ENCODE peak calls at places on chromosomes 2 and 18, in seven cellular contexts. B, V, E, P, R, Y and O are unnamed samples.

GRCh38 chr18:79645291-79645983 is 34.2 kb upstream of the CTDP1 start:
- DNase-seq in V (no peak), E (no peak), R (no peak), B (no peak), Y (no peak), P (no peak), O (no peak)

GRCh38 chr18:63147973-63148372 is 171.6 kb downstream of the BCL2 start:
- DNase-seq in Y (no peak), R (no peak), B (no peak), V (no peak), P (no peak), E (no peak), O (no peak)

GRCh38 chr2:42652086-42652485 is 83.7 kb downstream of the MTA3 start:
- DNase-seq in B (no peak), Y (no peak), E (no peak), R (no peak), P (no peak), V (no peak), O (no peak)

GRCh38 chr2:149330127-149331022 is at the start of gene LYPD6:
- DNase-seq in Y (peak; percentile 84), P (peak; percentile 52), B (no peak), V (peak; percentile 70), R (no peak), E (peak; percentile 44), O (peak; percentile 67)

GRCh38 chr2:170345607-170346006 is 167.7 kb downstream of the MYO3B start:
- DNase-seq in P (no peak), B (no peak), E (no peak), R (no peak), Y (no peak), V (no peak), O (no peak)

GRCh38 chr2:55604027-55604565 is 13.3 kb downstream of the PPP4R3B start:
- DNase-seq in V (peak; percentile 17), Y (no peak), E (no peak), R (no peak), B (no peak), P (peak; percentile 63), O (no peak)

GRCh38 chr2:181586569-181587076 is 70.3 kb downstream of the CERKL start:
- DNase-seq in P (no peak), Y (no peak), R (no peak), V (no peak), E (peak; percentile 99), B (no peak), O (peak; percentile 8)

GRCh38 chr2:64606495-64607363 is 47.0 kb downstream of the SERTAD2 start:
- DNase-seq in E (no peak), V (peak; percentile 84), P (no peak), R (no peak), B (no peak), Y (no peak), O (peak; percentile 92)

GRCh38 chr2:25042321-25043240 is 705 bp downstream of the EFR3B start:
- DNase-seq in P (peak; percentile 10), R (no peak), E (no peak), B (no peak), Y (peak; percentile 29), V (peak; percentile 19), O (peak; percentile 48)

GRCh38 chr2:18077211-18077610 is 198.7 kb downstream of the KCNS3 start:
- DNase-seq in V (peak; percentile 45), P (no peak), E (no peak), Y (peak; percentile 49), B (no peak), R (no peak), O (no peak)

GRCh38 chr2:238652053-238652770 is 195.7 kb upstream of the TWIST2 start:
- DNase-seq in R (no peak), E (no peak), V (no peak), Y (no peak), B (no peak), P (no peak), O (no peak)

GRCh38 chr2:164458801-164459200 is 162.5 kb downstream of the GRB14 start:
- DNase-seq in B (no peak), V (no peak), R (no peak), Y (no peak), P (no peak), E (no peak), O (no peak)

GRCh38 chr18:28040216-28040615 is 136.7 kb downstream of the CDH2 start:
- DNase-seq in V (no peak), R (no peak), Y (no peak), B (no peak), P (no peak), E (peak; percentile 11), O (no peak)

GRCh38 chr2:236785611-236786057 is 216.0 kb downstream of the ACKR3 start:
- DNase-seq in P (no peak), V (no peak), R (no peak), B (no peak), Y (no peak), E (no peak), O (no peak)

GRCh38 chr2:197073701-197074433 is 147.4 kb upstream of the PGAP1 start:
- DNase-seq in E (no peak), R (no peak), Y (peak; percentile 39), P (no peak), V (peak; percentile 48), B (peak; percentile 61), O (no peak)

GRCh38 chr2:20637147-20637546 is 13.8 kb downstream of the HS1BP3 start:
- DNase-seq in V (no peak), R (no peak), P (no peak), Y (no peak), B (no peak), E (no peak), O (no peak)

GRCh38 chr18:57959278-57959677 is 84.7 kb upstream of the NEDD4L start:
- DNase-seq in Y (peak; percentile 65), P (peak; percentile 62), E (peak; percentile 20), V (peak; percentile 35), R (no peak), B (no peak), O (peak; percentile 43)

GRCh38 chr2:38935568-38936172 is 46.0 kb downstream of the ARHGEF33 start:
- DNase-seq in V (peak; percentile 22), R (no peak), P (peak; percentile 84), B (no peak), Y (peak; percentile 8), E (no peak), O (no peak)

GRCh38 chr2:10355471-10356458 is 53.1 kb downstream of the HPCAL1 start:
- DNase-seq in Y (no peak), P (no peak), R (no peak), B (no peak), E (peak; percentile 70), V (no peak), O (no peak)

GRCh38 chr18:23422751-23423418 is 30.2 kb upstream of the RIOK3 start:
- DNase-seq in P (peak; percentile 16), R (no peak), Y (peak; percentile 76), B (no peak), E (peak; percentile 17), V (peak; percentile 85), O (peak; percentile 46)

GRCh38 chr2:210548878-210549384 is 7.5 kb upstream of the CPS1 start:
- DNase-seq in Y (no peak), E (no peak), B (no peak), R (no peak), V (no peak), P (no peak), O (no peak)

GRCh38 chr18:52484977-52485376 is 145.0 kb downstream of the DCC start:
- DNase-seq in P (no peak), E (no peak), V (no peak), R (no peak), B (no peak), Y (no peak), O (no peak)

GRCh38 chr18:63588869-63589268 is 1.7 kb downstream of the SERPINB13 start:
- DNase-seq in Y (no peak), B (no peak), V (peak; percentile 9), P (no peak), E (no peak), R (no peak), O (no peak)